ENCODE peak calls at places on chromosomes 11 and 22, in ten cellular contexts. One of them, this sample, is unnamed.

GRCh38 chr11:45900916-45901617 is 6.0 kb downstream of the FREY1 start:
- DNase-seq in retinal pigment epithelial cell: no peak
- DNase-seq in uterus: peak; percentile 61
- DNase-seq in endothelial cell of umbilical vein: no peak
- DNase-seq in coronary artery: no peak
- DNase-seq in cardiac fibroblast: no peak
- DNase-seq in fibroblast of mammary gland: no peak
- DNase-seq in AG09309: no peak
- DNase-seq in neural crest cell: no peak
- DNase-seq in GM20000: no peak
- DNase-seq in this sample: no peak

GRCh38 chr11:6610591-6610990 is 1.4 kb downstream of the TAF10 start:
- DNase-seq in neural crest cell: no peak
- DNase-seq in retinal pigment epithelial cell: no peak
- DNase-seq in endothelial cell of umbilical vein: no peak
- DNase-seq in cardiac fibroblast: no peak
- DNase-seq in coronary artery: peak; percentile 73
- DNase-seq in fibroblast of mammary gland: no peak
- DNase-seq in uterus: no peak
- DNase-seq in AG09309: no peak
- DNase-seq in GM20000: no peak
- DNase-seq in this sample: no peak

GRCh38 chr11:77085652-77086051 is 17.0 kb upstream of the OMP start:
- DNase-seq in fibroblast of mammary gland: no peak
- DNase-seq in coronary artery: no peak
- DNase-seq in neural crest cell: no peak
- DNase-seq in AG09309: no peak
- DNase-seq in retinal pigment epithelial cell: no peak
- DNase-seq in cardiac fibroblast: no peak
- DNase-seq in uterus: peak; percentile 8
- DNase-seq in GM20000: no peak
- DNase-seq in endothelial cell of umbilical vein: no peak
- DNase-seq in this sample: no peak

GRCh38 chr22:46010177-46010867 is 33.4 kb upstream of the WNT7B start:
- DNase-seq in GM20000: no peak
- DNase-seq in cardiac fibroblast: peak; percentile 53
- DNase-seq in coronary artery: no peak
- DNase-seq in fibroblast of mammary gland: peak; percentile 77
- DNase-seq in endothelial cell of umbilical vein: no peak
- DNase-seq in AG09309: no peak
- DNase-seq in neural crest cell: no peak
- DNase-seq in uterus: peak; percentile 47
- DNase-seq in retinal pigment epithelial cell: no peak
- DNase-seq in this sample: no peak

GRCh38 chr22:17091851-17092250 is 7.1 kb downstream of the IL17RA start:
- DNase-seq in AG09309: no peak
- DNase-seq in retinal pigment epithelial cell: no peak
- DNase-seq in coronary artery: no peak
- DNase-seq in fibroblast of mammary gland: no peak
- DNase-seq in endothelial cell of umbilical vein: no peak
- DNase-seq in uterus: no peak
- DNase-seq in cardiac fibroblast: no peak
- DNase-seq in GM20000: no peak
- DNase-seq in neural crest cell: no peak
- DNase-seq in this sample: no peak

GRCh38 chr11:65609236-65609635 is 4.8 kb downstream of the MAP3K11 start:
- DNase-seq in cardiac fibroblast: peak; percentile 68
- DNase-seq in endothelial cell of umbilical vein: no peak
- DNase-seq in uterus: no peak
- DNase-seq in GM20000: no peak
- DNase-seq in AG09309: no peak
- DNase-seq in coronary artery: no peak
- DNase-seq in neural crest cell: no peak
- DNase-seq in retinal pigment epithelial cell: no peak
- DNase-seq in fibroblast of mammary gland: peak; percentile 46
- DNase-seq in this sample: no peak

GRCh38 chr11:96049426-96049825 is 125.5 kb upstream of the MTMR2 start:
- DNase-seq in fibroblast of mammary gland: peak; percentile 80
- DNase-seq in AG09309: no peak
- DNase-seq in cardiac fibroblast: peak; percentile 71
- DNase-seq in GM20000: no peak
- DNase-seq in uterus: no peak
- DNase-seq in endothelial cell of umbilical vein: no peak
- DNase-seq in coronary artery: no peak
- DNase-seq in retinal pigment epithelial cell: peak; percentile 51
- DNase-seq in neural crest cell: no peak
- DNase-seq in this sample: no peak

GRCh38 chr11:22197139-22197893 is 4.4 kb downstream of the ANO5 start:
- DNase-seq in fibroblast of mammary gland: no peak
- DNase-seq in cardiac fibroblast: no peak
- DNase-seq in endothelial cell of umbilical vein: no peak
- DNase-seq in AG09309: no peak
- DNase-seq in neural crest cell: no peak
- DNase-seq in GM20000: no peak
- DNase-seq in retinal pigment epithelial cell: no peak
- DNase-seq in uterus: no peak
- DNase-seq in coronary artery: no peak
- DNase-seq in this sample: no peak

GRCh38 chr11:61587541-61587941 is 6.7 kb upstream of the SYT7 start:
- DNase-seq in coronary artery: no peak
- DNase-seq in AG09309: no peak
- DNase-seq in GM20000: no peak
- DNase-seq in retinal pigment epithelial cell: no peak
- DNase-seq in cardiac fibroblast: peak; percentile 26
- DNase-seq in uterus: peak; percentile 70
- DNase-seq in fibroblast of mammary gland: peak; percentile 35
- DNase-seq in neural crest cell: no peak
- DNase-seq in endothelial cell of umbilical vein: no peak
- DNase-seq in this sample: no peak

GRCh38 chr11:57277845-57278720 is 41.0 kb upstream of the APLNR start:
- DNase-seq in AG09309: peak; percentile 66
- DNase-seq in uterus: peak; percentile 71
- DNase-seq in coronary artery: no peak
- DNase-seq in neural crest cell: peak; percentile 77
- DNase-seq in endothelial cell of umbilical vein: peak; percentile 92
- DNase-seq in retinal pigment epithelial cell: peak; percentile 51
- DNase-seq in fibroblast of mammary gland: peak; percentile 70
- DNase-seq in cardiac fibroblast: peak; percentile 93
- DNase-seq in GM20000: peak; percentile 62
- DNase-seq in this sample: peak; percentile 92

GRCh38 chr22:43060213-43060612 is 29.0 kb downstream of the TTLL1 start:
- DNase-seq in neural crest cell: peak; percentile 60
- DNase-seq in uterus: peak; percentile 26
- DNase-seq in endothelial cell of umbilical vein: peak; percentile 35
- DNase-seq in fibroblast of mammary gland: peak; percentile 23
- DNase-seq in coronary artery: no peak
- DNase-seq in GM20000: peak; percentile 51
- DNase-seq in retinal pigment epithelial cell: no peak
- DNase-seq in cardiac fibroblast: peak; percentile 14
- DNase-seq in AG09309: no peak
- DNase-seq in this sample: no peak

GRCh38 chr11:73293356-73293936 is 14.6 kb upstream of the ARHGEF17 start:
- DNase-seq in endothelial cell of umbilical vein: no peak
- DNase-seq in coronary artery: no peak
- DNase-seq in uterus: no peak
- DNase-seq in AG09309: no peak
- DNase-seq in retinal pigment epithelial cell: no peak
- DNase-seq in neural crest cell: no peak
- DNase-seq in cardiac fibroblast: no peak
- DNase-seq in GM20000: no peak
- DNase-seq in fibroblast of mammary gland: no peak
- DNase-seq in this sample: no peak

GRCh38 chr11:99766816-99767215 is 746.1 kb downstream of the CNTN5 start:
- DNase-seq in endothelial cell of umbilical vein: no peak
- DNase-seq in retinal pigment epithelial cell: no peak
- DNase-seq in neural crest cell: no peak
- DNase-seq in GM20000: no peak
- DNase-seq in fibroblast of mammary gland: no peak
- DNase-seq in cardiac fibroblast: no peak
- DNase-seq in uterus: no peak
- DNase-seq in AG09309: no peak
- DNase-seq in coronary artery: no peak
- DNase-seq in this sample: no peak

DNA sequence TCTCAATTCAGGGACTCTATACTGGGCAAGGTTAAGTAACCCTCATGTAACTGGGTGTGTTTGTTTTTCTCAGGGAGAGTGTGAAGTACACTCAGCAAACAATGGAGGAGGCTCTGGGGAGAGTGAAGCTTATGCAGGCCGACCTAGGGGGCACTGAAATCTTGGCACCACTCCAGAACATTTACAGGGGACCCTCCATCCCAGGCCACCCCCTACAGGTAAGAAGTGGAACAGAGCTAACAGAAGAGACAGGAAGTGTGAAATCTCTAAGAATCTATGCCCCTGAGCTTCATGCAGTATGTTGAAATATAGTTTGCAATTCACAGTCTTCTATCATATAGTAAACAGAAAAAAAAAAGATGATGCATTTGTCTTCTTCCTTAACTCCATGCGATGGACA is 8.3 kb downstream of the VWA5A start:
- DNase-seq in cardiac fibroblast: no peak
- DNase-seq in endothelial cell of umbilical vein: no peak
- DNase-seq in neural crest cell: no peak
- DNase-seq in AG09309: no peak
- DNase-seq in coronary artery: no peak
- DNase-seq in GM20000: no peak
- DNase-seq in uterus: no peak
- DNase-seq in retinal pigment epithelial cell: no peak
- DNase-seq in fibroblast of mammary gland: no peak
- DNase-seq in this sample: no peak
- TF ChIP-seq CTCF in cardiac fibroblast: no peak
- TF ChIP-seq CTCF in endothelial cell of umbilical vein: no peak
- TF ChIP-seq CTCF in neural crest cell: peak; percentile 31
- TF ChIP-seq CTCF in AG09309: no peak
- TF ChIP-seq CTCF in coronary artery: no peak
- TF ChIP-seq CTCF in GM20000: no peak
- TF ChIP-seq CTCF in uterus: no peak
- TF ChIP-seq CTCF in retinal pigment epithelial cell: peak; percentile 19
- TF ChIP-seq CTCF in fibroblast of mammary gland: no peak
- TF ChIP-seq CTCF in this sample: no peak

DNA sequence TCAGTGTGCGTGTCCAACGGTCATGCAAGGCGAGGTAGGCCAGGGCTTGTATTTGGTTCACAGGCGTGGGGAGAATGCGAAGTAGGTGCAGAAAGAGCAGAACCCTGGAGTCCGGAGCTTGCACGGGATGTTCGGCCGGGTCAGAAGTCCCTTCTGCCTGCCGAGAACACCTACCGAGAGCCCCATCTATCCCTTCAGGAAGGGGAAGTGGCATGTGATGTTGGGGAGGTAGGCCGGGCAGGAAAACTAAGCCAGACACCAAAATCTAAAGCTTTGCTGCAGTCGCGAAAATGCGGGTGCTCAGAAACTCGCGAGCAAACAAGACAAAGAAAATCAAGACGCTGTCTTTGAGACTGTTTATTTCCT is 435 bp upstream of the TAF6L start:
- DNase-seq in coronary artery: no peak
- DNase-seq in cardiac fibroblast: no peak
- DNase-seq in endothelial cell of umbilical vein: no peak
- DNase-seq in uterus: peak; percentile 42
- DNase-seq in neural crest cell: peak; percentile 29
- DNase-seq in GM20000: no peak
- DNase-seq in fibroblast of mammary gland: no peak
- DNase-seq in retinal pigment epithelial cell: no peak
- DNase-seq in AG09309: no peak
- DNase-seq in this sample: no peak
- TF ChIP-seq CTCF in coronary artery: no peak
- TF ChIP-seq CTCF in cardiac fibroblast: no peak
- TF ChIP-seq CTCF in endothelial cell of umbilical vein: no peak
- TF ChIP-seq CTCF in uterus: peak; percentile 1
- TF ChIP-seq CTCF in neural crest cell: no peak
- TF ChIP-seq CTCF in GM20000: no peak
- TF ChIP-seq CTCF in fibroblast of mammary gland: no peak
- TF ChIP-seq CTCF in retinal pigment epithelial cell: no peak
- TF ChIP-seq CTCF in AG09309: no peak
- TF ChIP-seq CTCF in this sample: no peak

GRCh38 chr11:20672575-20672974 is 3.2 kb downstream of the NELL1 start:
- DNase-seq in GM20000: peak; percentile 55
- DNase-seq in coronary artery: no peak
- DNase-seq in uterus: no peak
- DNase-seq in fibroblast of mammary gland: peak; percentile 3
- DNase-seq in neural crest cell: no peak
- DNase-seq in AG09309: no peak
- DNase-seq in endothelial cell of umbilical vein: peak; percentile 4
- DNase-seq in retinal pigment epithelial cell: no peak
- DNase-seq in cardiac fibroblast: peak; percentile 10
- DNase-seq in this sample: no peak
- TF ChIP-seq CTCF in GM20000: peak; percentile 17
- TF ChIP-seq CTCF in coronary artery: no peak
- TF ChIP-seq CTCF in uterus: no peak
- TF ChIP-seq CTCF in fibroblast of mammary gland: peak; percentile 40
- TF ChIP-seq CTCF in neural crest cell: peak; percentile 61
- TF ChIP-seq CTCF in AG09309: peak; percentile 32
- TF ChIP-seq CTCF in endothelial cell of umbilical vein: no peak
- TF ChIP-seq CTCF in retinal pigment epithelial cell: peak; percentile 42
- TF ChIP-seq CTCF in cardiac fibroblast: peak; percentile 34
- TF ChIP-seq CTCF in this sample: peak; percentile 43

GRCh38 chr22:34943830-34944229 is 122.1 kb upstream of the ISX start:
- DNase-seq in uterus: no peak
- DNase-seq in retinal pigment epithelial cell: no peak
- DNase-seq in AG09309: no peak
- DNase-seq in fibroblast of mammary gland: no peak
- DNase-seq in endothelial cell of umbilical vein: no peak
- DNase-seq in coronary artery: no peak
- DNase-seq in GM20000: no peak
- DNase-seq in cardiac fibroblast: no peak
- DNase-seq in neural crest cell: no peak
- DNase-seq in this sample: no peak
- TF ChIP-seq CTCF in uterus: no peak
- TF ChIP-seq CTCF in retinal pigment epithelial cell: no peak
- TF ChIP-seq CTCF in AG09309: no peak
- TF ChIP-seq CTCF in fibroblast of mammary gland: no peak
- TF ChIP-seq CTCF in endothelial cell of umbilical vein: no peak
- TF ChIP-seq CTCF in coronary artery: no peak
- TF ChIP-seq CTCF in GM20000: no peak
- TF ChIP-seq CTCF in cardiac fibroblast: no peak
- TF ChIP-seq CTCF in neural crest cell: peak; percentile 21
- TF ChIP-seq CTCF in this sample: no peak

DNA sequence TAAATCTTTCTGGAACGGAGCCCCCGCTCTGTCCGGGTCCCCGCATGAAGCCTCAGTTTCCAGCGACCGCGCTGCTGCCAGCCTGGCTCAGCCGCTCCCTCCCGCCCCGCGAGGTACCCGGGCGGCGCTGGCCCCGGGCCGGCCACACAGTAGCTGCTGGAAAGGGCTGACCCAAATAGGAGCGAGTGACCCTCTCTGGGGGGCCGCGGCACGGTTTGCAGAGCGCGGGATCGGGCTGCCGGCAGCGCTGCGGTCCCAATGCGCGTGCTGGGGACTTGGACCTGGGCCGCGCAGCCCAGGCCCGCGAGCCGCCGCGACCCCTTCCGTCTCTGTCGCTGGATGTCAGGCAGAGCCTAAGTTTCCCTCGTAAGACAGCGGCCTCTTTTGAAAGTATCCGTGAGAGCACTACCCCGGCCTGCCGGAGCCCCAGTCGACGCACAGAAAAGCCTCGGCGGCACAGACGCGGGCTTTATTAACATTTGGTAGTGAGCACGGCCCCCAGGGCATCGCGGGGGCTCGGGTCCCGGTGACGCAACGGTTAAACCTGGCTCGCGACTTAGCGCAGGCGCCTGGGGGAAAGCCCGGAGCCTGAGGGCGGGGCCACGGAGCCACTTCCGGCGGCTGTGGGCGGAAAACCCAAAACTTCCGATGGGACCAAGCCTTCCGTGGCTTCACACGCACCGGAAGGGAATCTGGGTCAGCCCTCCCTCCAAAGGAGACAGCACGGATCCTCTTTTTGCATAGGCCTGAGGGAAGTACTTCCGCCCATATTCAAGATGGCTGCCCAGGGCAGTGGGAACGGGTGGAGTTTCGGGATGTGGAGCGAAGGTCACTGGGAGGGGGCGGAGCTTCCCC is 14.9 kb downstream of the BAD start:
- DNase-seq in AG09309: peak; percentile 100
- DNase-seq in retinal pigment epithelial cell: peak; percentile 99
- DNase-seq in endothelial cell of umbilical vein: peak; percentile 100
- DNase-seq in fibroblast of mammary gland: peak; percentile 100
- DNase-seq in GM20000: peak; percentile 92
- DNase-seq in uterus: peak; percentile 98
- DNase-seq in neural crest cell: peak; percentile 96
- DNase-seq in coronary artery: peak; percentile 99
- DNase-seq in cardiac fibroblast: peak; percentile 100
- DNase-seq in this sample: peak; percentile 99
- TF ChIP-seq CTCF in AG09309: no peak
- TF ChIP-seq CTCF in retinal pigment epithelial cell: peak; percentile 4
- TF ChIP-seq CTCF in endothelial cell of umbilical vein: no peak
- TF ChIP-seq CTCF in fibroblast of mammary gland: no peak
- TF ChIP-seq CTCF in GM20000: no peak
- TF ChIP-seq CTCF in uterus: no peak
- TF ChIP-seq CTCF in neural crest cell: no peak
- TF ChIP-seq CTCF in coronary artery: no peak
- TF ChIP-seq CTCF in cardiac fibroblast: no peak
- TF ChIP-seq CTCF in this sample: peak; percentile 36

This sample was measured in osteocyte.